ENCODE peak calls at places on chromosomes 4 and X, in seven cellular contexts. B, N, P, F, Y, K and A are unnamed samples.

GRCh38 chr4:10074076-10074766 is 42.4 kb downstream of the WDR1 start:
- DNase-seq in N (no peak), K (no peak), P (no peak), F (no peak), B (no peak), Y (no peak), A (no peak)

GRCh38 chrX:24113161-24113560 is 36.4 kb upstream of the ZFX start:
- DNase-seq in Y (no peak), F (no peak), N (no peak), B (no peak), K (no peak), P (no peak), A (no peak)

GRCh38 chrX:53047228-53047627 is 1.4 kb upstream of the GPR173 start:
- DNase-seq in Y (no peak), P (no peak), F (no peak), B (no peak), N (no peak), K (no peak), A (no peak)

GRCh38 chr4:47913328-47913727 is 1.1 kb downstream of the NFXL1 start:
- DNase-seq in P (no peak), F (no peak), B (no peak), K (no peak), Y (no peak), N (no peak), A (no peak)

GRCh38 chr4:87119965-87120364 is 100.5 kb downstream of the KLHL8 start:
- DNase-seq in F (no peak), Y (no peak), N (no peak), B (no peak), P (no peak), K (no peak), A (no peak)

GRCh38 chr4:15526924-15527592 is 57.4 kb downstream of the CC2D2A start:
- DNase-seq in K (no peak), B (no peak), Y (no peak), F (no peak), P (no peak), N (no peak), A (no peak)

GRCh38 chrX:14029039-14029424 is 660 bp downstream of the GEMIN8 start:
- DNase-seq in K (no peak), B (no peak), F (no peak), P (no peak), Y (no peak), N (no peak), A (no peak)

GRCh38 chrX:38819709-38820108 is 18.4 kb downstream of the MID1IP1 start:
- DNase-seq in K (no peak), Y (no peak), P (no peak), N (no peak), F (no peak), B (no peak), A (no peak)

GRCh38 chrX:8692886-8693285 is 39.1 kb downstream of the ANOS1 start:
- DNase-seq in F (no peak), N (no peak), P (no peak), K (peak; percentile 19), B (no peak), Y (no peak), A (no peak)

GRCh38 chr4:137471895-137472294 is 60.4 kb downstream of the PCDH18 start:
- DNase-seq in P (no peak), K (peak; percentile 6), N (no peak), B (no peak), Y (no peak), F (no peak), A (no peak)

GRCh38 chrX:2693526-2694002 is 2.5 kb downstream of the CD99 start:
- DNase-seq in P (no peak), F (no peak), Y (no peak), N (no peak), K (no peak), B (no peak), A (no peak)

GRCh38 chr4:68011684-68012083 is 48.4 kb upstream of the TMPRSS11A start:
- DNase-seq in N (no peak), Y (no peak), F (no peak), P (no peak), K (no peak), B (no peak), A (no peak)

GRCh38 chr4:78293348-78293747 is 236.2 kb downstream of the FRAS1 start:
- DNase-seq in K (no peak), F (no peak), P (no peak), B (no peak), Y (no peak), N (no peak), A (no peak)

GRCh38 chr4:22192302-22192645 is 243.7 kb upstream of the KCNIP4 start:
- DNase-seq in K (no peak), P (no peak), Y (no peak), F (no peak), B (no peak), N (no peak), A (no peak)

GRCh38 chrX:70172226-70172625 is 5.1 kb upstream of the DGAT2L6 start:
- DNase-seq in N (no peak), F (no peak), K (no peak), P (no peak), B (no peak), Y (no peak), A (no peak)

GRCh38 chrX:140918398-140919043 is 83.9 kb upstream of the SPANXB1 start:
- DNase-seq in Y (peak; percentile 52), N (no peak), F (no peak), P (peak; percentile 8), K (peak; percentile 16), B (peak; percentile 0), A (peak; percentile 45)

GRCh38 chr4:56909083-56909981 is 1.6 kb downstream of the REST start:
- DNase-seq in K (peak; percentile 18), N (no peak), Y (peak; percentile 52), F (peak; percentile 60), P (no peak), B (no peak), A (peak; percentile 64)

GRCh38 chr4:55675196-55675793 is 39.2 kb upstream of the NMU start:
- DNase-seq in F (no peak), P (no peak), B (no peak), K (no peak), N (no peak), Y (no peak), A (no peak)

GRCh38 chr4:88219099-88219498 is 60.7 kb upstream of the ABCG2 start:
- DNase-seq in B (no peak), Y (no peak), N (no peak), K (no peak), P (no peak), F (no peak), A (peak; percentile 40)

GRCh38 chr4:174461438-174462106 is 60.7 kb downstream of the HPGD start:
- DNase-seq in P (no peak), Y (peak; percentile 8), F (no peak), K (no peak), B (no peak), N (no peak), A (no peak)